ENCODE peak calls at places on chromosomes 3 and 15, in four cellular contexts. G is pancreas, E is colonic mucosa, K is ovary. A is an unnamed sample. For H3K4me1, the result is how much of the 10 kb centered on the place peaks cover.

GRCh38 chr15:93497256-93497655 is 408.2 kb upstream of the RGMA start:
- DNase-seq in G (no peak), E (no peak), K (no peak), A (no peak)

GRCh38 chr3:188152660-188153497 is 1.1 kb upstream of the LPP start:
- DNase-seq in G (peak), K (peak), E (peak), A (peak)

GRCh38 chr3:138935864-138936762 is 10.8 kb downstream of the FOXL2 start:
- DNase-seq in K (peak), G (peak), E (peak), A (peak)

GRCh38 chr3:56754753-56755365 is 46.9 kb downstream of the ARHGEF3 start:
- DNase-seq in E (no peak), K (peak), G (no peak), A (no peak)

GRCh38 chr3:15223684-15224575 is 17.9 kb downstream of the CAPN7 start:
- DNase-seq in K (no peak), E (no peak), G (no peak), A (no peak)

GRCh38 chr3:87410110-87410509 is 133.7 kb upstream of the POU1F1 start:
- DNase-seq in E (no peak), K (no peak), G (no peak), A (no peak)

GRCh38 chr3:31252216-31253185 is 280.2 kb upstream of the STT3B start:
- DNase-seq in G (no peak), K (no peak), E (no peak), A (no peak)

GRCh38 chr3:113747719-113748046 is 848 bp downstream of the ATP6V1A start:
- DNase-seq in G (no peak), K (no peak), E (no peak), A (no peak)

GRCh38 chr3:3893590-3893989 is 94.4 kb downstream of the LRRN1 start:
- DNase-seq in G (no peak), E (no peak), K (no peak), A (no peak)

GRCh38 chr3:171461087-171461917 is 1.1 kb upstream of the TNIK start:
- DNase-seq in E (peak), G (no peak), K (no peak), A (no peak)

GRCh38 chr3:194836676-194837075 is 151.0 kb downstream of the FAM43A start:
- DNase-seq in G (no peak), K (no peak), E (no peak), A (no peak)

GRCh38 chr3:178058629-178059028 is 477.6 kb upstream of the KCNMB2 start:
- DNase-seq in E (no peak), G (no peak), K (no peak), A (no peak)

GRCh38 chr3:184409331-184409926 is 29.6 kb downstream of the CHRD start:
- DNase-seq in K (no peak), G (no peak), E (no peak), A (no peak)

GRCh38 chr3:78427303-78427702 is 1340.5 kb downstream of the ROBO1 start:
- DNase-seq in E (no peak), K (no peak), G (no peak), A (no peak)

DNA sequence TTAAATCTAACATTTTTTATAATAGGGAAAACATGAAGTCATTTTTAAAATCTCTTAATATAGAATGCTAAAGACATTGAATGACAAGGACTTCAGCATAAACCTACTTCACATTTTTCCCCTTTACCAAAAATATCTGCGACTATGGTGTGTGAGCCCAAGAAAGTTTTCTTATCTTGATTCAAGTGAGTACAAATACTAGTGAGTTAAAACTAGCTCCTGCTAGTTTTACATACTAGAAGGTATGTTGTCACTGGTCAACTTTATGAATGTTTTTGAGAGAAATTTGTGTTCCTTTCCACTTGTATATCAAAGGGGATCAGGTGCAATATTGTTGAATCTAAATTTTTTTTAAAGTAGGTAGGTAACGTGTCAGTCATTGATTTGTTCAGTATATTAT is 152.4 kb upstream of the CGNL1 start:
- DNase-seq in E (no peak), G (no peak), K (no peak), A (no peak)
- H3K4me1 ChIP-seq in E (under half), G (under half), K (under half), A (under half)

DNA sequence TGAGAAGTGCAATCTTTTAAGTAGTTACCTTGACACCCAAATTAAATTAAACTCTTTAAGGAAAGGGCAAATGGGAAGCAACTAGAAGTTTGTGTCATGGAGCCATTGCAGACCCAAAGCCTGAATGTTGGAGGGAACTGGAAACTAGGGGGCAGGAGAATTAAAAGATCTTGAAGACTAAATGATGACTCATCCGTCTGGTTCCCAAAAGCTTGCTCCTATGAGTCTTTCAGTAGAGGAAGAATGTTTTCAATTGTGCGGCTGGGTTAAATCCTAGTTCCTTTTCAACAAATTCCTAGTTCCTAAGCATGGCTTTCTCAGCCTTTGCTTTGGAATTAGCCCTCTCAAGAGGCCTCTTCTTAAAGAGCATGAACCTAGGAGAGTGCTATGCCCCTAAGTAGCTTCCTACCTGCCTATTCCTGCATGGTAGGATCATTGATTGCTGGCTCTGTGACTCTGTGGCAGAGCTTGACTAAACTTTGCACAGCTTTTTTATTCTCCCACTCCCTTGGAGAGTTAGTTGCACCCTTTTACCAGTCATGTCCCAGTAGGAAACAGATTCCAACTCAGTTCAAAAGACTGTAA is 17.7 kb downstream of the CLEC3B start:
- DNase-seq in K (no peak), E (no peak), G (no peak), A (no peak)
- TF ChIP-seq CTCF in K (no peak), E (no peak), G (no peak), A (peak)

GRCh38 chr15:40238481-40238926 is 359 bp upstream of the PAK6 start:
- DNase-seq in K (no peak), E (no peak), G (no peak), A (no peak)
- H3K27ac ChIP-seq in K (no peak), E (no peak), G (no peak), A (peak)

DNA sequence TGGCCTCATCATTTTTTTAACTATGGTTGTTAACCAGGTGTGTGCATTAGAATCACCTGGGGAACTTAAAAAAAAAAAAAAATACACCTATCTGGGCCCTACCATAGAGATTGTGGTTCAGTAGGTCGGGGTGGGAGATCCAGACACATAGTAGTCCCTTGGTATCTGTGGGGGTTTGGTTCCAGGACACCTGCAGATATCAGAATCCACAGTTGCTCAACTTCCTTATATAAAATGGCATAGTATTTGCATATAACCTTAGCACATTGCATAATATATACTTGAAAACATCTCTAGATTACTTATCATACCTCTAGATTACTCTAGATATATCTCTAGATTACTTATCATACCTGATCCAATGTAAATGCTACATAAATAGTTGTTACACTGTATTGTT is 5.0 kb downstream of the IQGAP1 start:
- DNase-seq in E (no peak), K (no peak), G (no peak), A (no peak)
- H3K4me1 ChIP-seq in E (under half), K (under half), G (under half), A (under half)

GRCh38 chr3:132395126-132395525 is 22.2 kb upstream of the DNAJC13 start:
- DNase-seq in K (no peak), E (no peak), G (no peak), A (no peak)
- TF ChIP-seq CTCF in K (no peak), E (no peak), G (no peak), A (no peak)

GRCh38 chr15:23437146-23437545 is 9.9 kb downstream of the GOLGA6L2 start:
- DNase-seq in G (no peak), K (no peak), E (no peak), A (no peak)
- H3K27ac ChIP-seq in G (no peak), K (no peak), E (no peak), A (no peak)

GRCh38 chr3:52719618-52720017 is 13.7 kb downstream of the SPCS1 start:
- DNase-seq in K (no peak), G (no peak), E (no peak), A (no peak)

GRCh38 chr3:52712291-52713212 is 6.6 kb downstream of the SPCS1 start:
- DNase-seq in K (no peak), E (no peak), G (no peak), A (no peak)

GRCh38 chr3:52714335-52715302 is 8.7 kb downstream of the SPCS1 start:
- DNase-seq in K (no peak), G (no peak), E (peak), A (no peak)

GRCh38 chr3:52710512-52710911 is 4.6 kb downstream of the SPCS1 start:
- DNase-seq in K (no peak), E (no peak), G (no peak), A (no peak)

DNA sequence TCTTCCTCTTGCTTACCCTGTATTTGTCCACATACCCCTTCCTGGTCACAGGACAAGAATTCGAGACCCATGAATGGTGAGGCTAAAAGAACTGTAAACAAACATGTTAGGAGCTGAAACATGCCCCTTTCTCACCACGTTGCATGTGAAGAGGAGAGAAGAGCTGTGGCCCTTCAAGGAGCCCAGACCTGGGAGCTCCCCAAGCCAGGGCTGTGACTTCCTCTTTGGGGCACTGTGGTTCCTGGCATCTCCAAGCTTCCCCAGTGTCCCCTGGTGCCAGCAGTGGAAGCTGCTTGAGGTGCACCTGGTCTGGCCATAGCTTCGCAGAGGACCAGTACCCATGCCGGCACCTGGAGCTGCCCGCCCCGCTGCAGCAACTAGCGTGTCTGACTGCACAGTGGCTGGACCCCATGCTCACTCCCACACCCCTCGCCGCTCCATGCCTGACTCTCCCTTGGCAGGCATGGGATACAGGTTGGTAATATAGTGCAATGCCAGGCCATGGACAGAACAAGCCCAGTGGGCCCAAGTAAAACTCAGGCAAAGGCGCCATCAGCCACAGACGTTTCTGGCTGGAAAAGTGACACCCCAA is 9.9 kb downstream of the SPCS1 start:
- DNase-seq in G (no peak), K (no peak), E (no peak), A (no peak)
- H3K4me1 ChIP-seq in G (under half), K (under half), E (under half), A (under half)

GRCh38 chr15:79315623-79316328 is 4.9 kb downstream of the TMED3 start:
- DNase-seq in G (peak), K (no peak), E (no peak), A (no peak)
- TF ChIP-seq CTCF in G (no peak), K (no peak), E (no peak), A (no peak)

GRCh38 chr15:63197626-63198025 is 8.2 kb downstream of the RAB8B start:
- DNase-seq in K (no peak), G (no peak), E (no peak), A (no peak)
- H3K27ac ChIP-seq in K (no peak), G (no peak), E (no peak), A (no peak)

GRCh38 chr3:11613851-11614491 is 29.7 kb downstream of the VGLL4 start:
- DNase-seq in E (no peak), K (no peak), G (no peak), A (no peak)

GRCh38 chr3:11610700-11611099 is 33.0 kb downstream of the VGLL4 start:
- DNase-seq in E (no peak), G (no peak), K (no peak), A (no peak)

GRCh38 chr3:11613319-11613718 is 30.4 kb downstream of the VGLL4 start:
- DNase-seq in K (no peak), G (no peak), E (no peak), A (no peak)

GRCh38 chr3:11611271-11611893 is 32.3 kb downstream of the VGLL4 start:
- DNase-seq in E (no peak), G (no peak), K (no peak), A (no peak)

DNA sequence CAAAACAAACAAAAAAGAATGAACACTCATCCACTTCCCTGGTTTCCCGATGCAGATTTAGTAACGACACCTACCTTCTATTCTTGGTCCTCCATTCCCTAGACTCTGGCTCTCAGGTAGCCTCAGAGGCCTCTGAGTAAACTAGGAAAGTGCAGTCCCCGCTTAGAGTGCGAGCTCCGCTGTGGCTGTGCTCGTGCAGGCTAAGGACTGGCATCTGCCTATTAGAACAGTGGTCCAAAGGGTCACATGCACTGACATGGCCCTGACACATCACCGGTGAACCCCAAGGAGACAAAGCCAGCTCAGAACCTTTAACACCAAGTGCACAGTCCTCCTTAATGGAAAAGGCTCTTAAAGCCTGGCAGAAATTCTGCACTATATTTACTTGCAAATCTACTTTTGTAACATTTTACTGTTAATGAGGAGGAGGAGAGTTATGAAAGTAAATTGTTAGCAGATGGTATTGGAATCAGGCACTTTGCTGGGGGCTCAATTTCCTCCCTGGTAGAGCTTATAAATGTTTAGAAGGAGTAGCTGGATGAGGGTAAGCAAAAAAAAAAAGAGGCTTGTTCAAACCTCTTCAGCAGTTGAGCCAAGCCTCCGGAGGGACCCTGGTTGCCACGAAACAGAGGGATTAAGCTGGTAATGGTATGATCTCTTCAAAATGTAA is 31.1 kb downstream of the VGLL4 start:
- DNase-seq in E (no peak), K (no peak), G (no peak), A (no peak)
- H3K4me1 ChIP-seq in E (under half), K (under half), G (under half), A (under half)